ENCODE peak calls at places on chromosome 4, in six cellular contexts. H is GM12865, P is keratinocyte, O is nephron progenitor cell, R is heart left ventricle, Z is suprapubic skin. Q is an unnamed sample.

GRCh38 chr4:951186-951585 is 18.9 kb downstream of the TMEM175 start:
- DNase-seq in R (no peak), P (no peak), H (no peak), Z (no peak), O (peak), Q (no peak)

GRCh38 chr4:30744386-30744785 is 24.2 kb downstream of the PCDH7 start:
- DNase-seq in O (no peak), H (no peak), P (no peak), Z (no peak), R (no peak), Q (no peak)

GRCh38 chr4:56320293-56320692 is 67.0 kb downstream of the AASDH start:
- DNase-seq in Z (no peak), O (no peak), P (no peak), H (no peak), R (no peak), Q (no peak)

GRCh38 chr4:82429728-82430192 is 502 bp downstream of the HNRNPDL start:
- DNase-seq in Z (no peak), P (no peak), O (no peak), H (no peak), R (no peak), Q (no peak)

GRCh38 chr4:111798840-111799239 is 346.4 kb upstream of the FAM241A start:
- DNase-seq in O (no peak), P (no peak), Z (no peak), H (no peak), R (no peak), Q (no peak)

GRCh38 chr4:25441519-25442117 is 64.6 kb downstream of the ANAPC4 start:
- DNase-seq in H (peak), R (no peak), Z (no peak), P (no peak), O (peak), Q (peak)

GRCh38 chr4:169620846-169621228 is 459 bp downstream of the CLCN3 start:
- DNase-seq in Z (no peak), P (no peak), R (no peak), H (peak), O (peak), Q (no peak)

GRCh38 chr4:22167201-22167600 is 218.6 kb upstream of the KCNIP4 start:
- DNase-seq in P (no peak), H (no peak), R (no peak), Z (no peak), O (no peak), Q (no peak)

GRCh38 chr4:7415927-7416686 is 18.6 kb downstream of the PSAPL1 start:
- DNase-seq in P (no peak), Z (peak), R (peak), O (no peak), H (no peak), Q (no peak)

GRCh38 chr4:114642173-114642780 is 43.7 kb downstream of the UGT8 start:
- DNase-seq in Z (no peak), O (no peak), R (no peak), P (no peak), H (no peak), Q (no peak)

GRCh38 chr4:89134775-89135319 is 23.5 kb downstream of the TIGD2 start:
- DNase-seq in H (no peak), P (peak), Z (no peak), R (no peak), O (no peak), Q (no peak)

GRCh38 chr4:1252928-1253492 is 4.1 kb upstream of the CTBP1 start:
- DNase-seq in H (no peak), O (no peak), Z (no peak), P (no peak), R (no peak), Q (no peak)

GRCh38 chr4:109149836-109150235 is 152.6 kb downstream of the COL25A1 start:
- DNase-seq in Z (no peak), R (no peak), H (no peak), P (no peak), O (no peak), Q (no peak)

GRCh38 chr4:139645458-139645857 is 20.2 kb upstream of the MGST2 start:
- DNase-seq in Z (no peak), O (no peak), P (no peak), R (no peak), H (no peak), Q (no peak)

GRCh38 chr4:169756971-169757574 is 671 bp downstream of the HPF1 start:
- DNase-seq in R (no peak), H (peak), P (no peak), Z (no peak), O (no peak), Q (no peak)

GRCh38 chr4:42646999-42647541 is 9.8 kb downstream of the ATP8A1 start:
- DNase-seq in R (no peak), P (no peak), Z (no peak), H (no peak), O (no peak), Q (no peak)

GRCh38 chr4:110678517-110678916 is 55.6 kb upstream of the PITX2 start:
- DNase-seq in O (no peak), Z (no peak), P (no peak), H (no peak), R (peak), Q (no peak)

GRCh38 chr4:2860391-2861348 is 17.0 kb downstream of the ADD1 start:
- DNase-seq in R (peak), P (no peak), H (no peak), O (no peak), Z (no peak), Q (no peak)

GRCh38 chr4:140790765-140791164 is 34.6 kb upstream of the TBC1D9 start:
- DNase-seq in H (peak), Z (no peak), R (no peak), P (peak), O (no peak), Q (no peak)

GRCh38 chr4:124290678-124291077 is 421.9 kb downstream of the ANKRD50 start:
- DNase-seq in P (no peak), Z (no peak), O (no peak), H (no peak), R (no peak), Q (no peak)

DNA sequence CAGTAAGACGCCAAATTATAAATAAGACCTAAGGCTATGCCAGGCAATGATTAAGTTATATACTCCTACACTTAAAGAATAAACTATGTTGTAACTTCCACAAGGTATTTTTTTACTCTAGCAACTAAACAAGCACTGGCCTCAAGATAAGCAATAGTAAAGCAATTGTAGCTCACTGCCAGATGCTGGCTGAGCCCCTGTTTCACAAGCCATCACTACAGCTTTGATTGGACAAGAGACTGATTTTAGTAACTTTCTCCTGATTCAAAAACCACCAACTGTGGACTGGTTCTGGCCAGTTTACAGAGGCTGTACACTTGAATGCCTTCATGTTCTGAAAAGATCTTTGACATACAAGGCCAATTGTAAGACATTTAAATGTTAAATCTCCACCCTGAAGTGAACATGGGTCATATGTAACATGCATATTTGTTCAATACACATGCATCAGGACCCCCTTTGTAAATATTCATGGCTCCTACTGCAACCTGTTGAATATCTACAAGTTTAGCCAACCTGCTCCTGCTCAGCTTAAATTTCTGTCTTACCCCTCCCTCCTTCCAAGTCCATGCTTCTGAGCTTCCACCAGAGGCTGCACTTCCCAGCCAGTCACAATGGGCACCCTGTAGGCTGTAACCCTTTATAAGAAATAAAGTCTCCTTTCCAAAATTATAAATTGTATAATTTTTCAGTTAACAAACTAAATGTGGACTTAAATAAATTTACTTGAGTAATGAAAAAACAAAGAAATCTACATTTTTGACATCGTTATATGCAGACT is 423.6 kb downstream of the ANKRD50 start:
- DNase-seq in R (no peak), Z (no peak), O (no peak), H (no peak), P (no peak), Q (no peak)
- TF ChIP-seq CTCF in R (no peak), Z (no peak), O (no peak), H (no peak), P (no peak), Q (no peak)

DNA sequence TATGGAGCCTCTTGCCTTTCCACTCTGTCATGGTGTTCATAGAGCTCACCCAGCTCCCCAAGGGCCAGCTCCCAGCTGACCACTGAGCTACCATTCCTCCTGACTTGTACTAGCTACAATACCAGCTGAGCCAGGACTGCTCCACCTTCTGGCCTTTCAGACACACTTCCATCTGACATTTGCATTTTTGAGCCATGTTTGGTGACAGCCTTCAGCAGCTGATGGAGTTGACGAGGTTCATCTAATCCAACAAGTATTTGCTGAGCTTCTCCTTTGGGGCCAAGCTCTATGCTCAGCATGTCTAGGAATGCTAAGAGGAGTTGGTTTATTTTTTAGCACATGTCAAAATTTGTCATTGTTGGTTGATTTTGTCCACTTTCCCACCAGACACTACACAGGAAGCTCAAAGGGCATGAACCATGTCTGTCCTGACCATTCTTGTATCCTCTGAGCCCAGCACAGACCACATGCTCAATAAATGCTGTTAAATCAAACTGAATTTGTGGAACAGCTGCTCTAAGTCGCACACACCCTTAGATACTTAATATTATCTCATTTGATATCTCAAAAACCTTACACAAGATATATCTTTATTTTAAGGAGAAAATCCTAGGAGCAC is 142.6 kb upstream of the PPARGC1A start:
- DNase-seq in R (peak), O (no peak), Z (no peak), H (peak), P (no peak), Q (no peak)
- TF ChIP-seq CTCF in R (peak), O (peak), Z (peak), H (no peak), P (peak), Q (peak)

GRCh38 chr4:28443786-28444412 is 1583.3 kb downstream of the STIM2 start:
- DNase-seq in H (no peak), O (no peak), P (peak), Z (no peak), R (no peak), Q (no peak)
- TF ChIP-seq CTCF in H (no peak), O (no peak), P (no peak), Z (no peak), R (no peak), Q (no peak)

GRCh38 chr4:47876784-47877183 is 37.6 kb downstream of the NFXL1 start:
- DNase-seq in O (no peak), P (no peak), Z (no peak), H (no peak), R (no peak), Q (no peak)
- TF ChIP-seq CTCF in O (no peak), P (no peak), Z (no peak), H (no peak), R (no peak), Q (no peak)

Q was measured in neural crest cell.